ENCODE peak calls at places on chromosomes 12 and 14, in seven cellular contexts. W is mammary epithelial cell, A is upper lobe of right lung, N is breast epithelium, T is Peyer's patch, Z is psoas muscle, C is RWPE2. O is an unnamed sample. For H3K27me3, the result is how much of the 10 kb centered on the place peaks cover.

GRCh38 chr14:42490536-42490935 is 883.9 kb downstream of the LRFN5 start:
- DNase-seq in W (no peak), C (no peak), A (no peak), Z (no peak), T (no peak), N (no peak), O (no peak)

GRCh38 chr14:105989746-105990302 is 463.4 kb downstream of the TMEM121 start:
- DNase-seq in T (no peak), A (no peak), W (no peak), Z (no peak), N (no peak), C (no peak), O (peak)

GRCh38 chr14:85333313-85333712 is 196.6 kb upstream of the FLRT2 start:
- DNase-seq in Z (no peak), N (no peak), T (no peak), A (no peak), W (peak), C (no peak), O (no peak)

GRCh38 chr12:66144796-66145754 is 14.5 kb upstream of the LLPH start:
- DNase-seq in C (no peak), Z (no peak), A (no peak), W (peak), T (peak), N (no peak), O (no peak)

GRCh38 chr14:77950371-77950770 is 150.5 kb downstream of the ADCK1 start:
- DNase-seq in Z (no peak), N (no peak), T (no peak), W (peak), C (no peak), A (no peak), O (no peak)

GRCh38 chr12:122356192-122356635 is 66.3 kb downstream of the CLIP1 start:
- DNase-seq in T (peak), C (no peak), N (no peak), W (peak), A (no peak), Z (no peak), O (peak)

GRCh38 chr14:37047996-37048395 is 124.4 kb downstream of the SLC25A21 start:
- DNase-seq in W (no peak), Z (no peak), N (no peak), A (no peak), T (no peak), C (no peak), O (no peak)

GRCh38 chr12:5905757-5906156 is 39.3 kb downstream of the ANO2 start:
- DNase-seq in N (no peak), Z (no peak), C (no peak), W (no peak), T (peak), A (no peak), O (no peak)

GRCh38 chr14:31419179-31420012 is 954 bp downstream of the HEATR5A start:
- DNase-seq in Z (no peak), C (no peak), A (no peak), T (no peak), N (no peak), W (no peak), O (no peak)

GRCh38 chr14:104394606-104394910 is 185.0 kb upstream of the C14orf180 start:
- DNase-seq in N (no peak), T (no peak), Z (no peak), A (no peak), W (no peak), C (peak), O (no peak)

GRCh38 chr12:52713960-52714886 is 10.9 kb upstream of the KRT77 start:
- DNase-seq in C (no peak), N (no peak), Z (no peak), A (no peak), W (no peak), T (no peak), O (peak)

GRCh38 chr12:131828671-131829350 is 618 bp downstream of the MMP17 start:
- DNase-seq in Z (peak), N (no peak), W (peak), T (no peak), C (peak), A (peak), O (no peak)

GRCh38 chr12:132747896-132748295 is 13.7 kb downstream of the ANKLE2 start:
- DNase-seq in W (no peak), T (no peak), N (no peak), A (no peak), Z (no peak), C (no peak), O (no peak)

GRCh38 chr12:125247477-125247876 is 182.2 kb downstream of the AACS start:
- DNase-seq in Z (no peak), N (no peak), C (no peak), T (no peak), A (no peak), W (no peak), O (no peak)

GRCh38 chr14:68146812-68147211 is 327.2 kb downstream of the RAD51B start:
- DNase-seq in Z (no peak), W (peak), T (no peak), C (no peak), N (no peak), A (no peak), O (no peak)

GRCh38 chr12:27478949-27479348 is 32.4 kb downstream of the SMCO2 start:
- DNase-seq in T (no peak), Z (no peak), C (no peak), W (no peak), N (no peak), A (no peak), O (no peak)

GRCh38 chr14:104281768-104282301 is 143.4 kb downstream of the KIF26A start:
- DNase-seq in C (peak), T (peak), W (no peak), Z (peak), A (peak), N (peak), O (no peak)

GRCh38 chr12:26402648-26403047 is 207.3 kb downstream of the SSPN start:
- DNase-seq in W (peak), N (no peak), A (no peak), C (no peak), T (peak), Z (no peak), O (no peak)

GRCh38 chr12:95202691-95203476 is 14.4 kb downstream of the FGD6 start:
- DNase-seq in A (no peak), Z (no peak), C (no peak), T (no peak), W (no peak), N (no peak), O (no peak)

GRCh38 chr14:53569471-53569870 is 387.2 kb downstream of the BMP4 start:
- DNase-seq in N (no peak), T (no peak), Z (no peak), C (no peak), A (no peak), W (no peak), O (no peak)

GRCh38 chr12:4539167-4539870 is 629 bp downstream of the RAD51AP1 start:
- DNase-seq in N (no peak), W (peak), T (no peak), C (no peak), Z (no peak), A (no peak), O (no peak)

GRCh38 chr12:96255077-96255476 is 60.9 kb downstream of the ELK3 start:
- DNase-seq in T (peak), C (no peak), N (no peak), Z (peak), W (no peak), A (no peak), O (no peak)

GRCh38 chr14:75273272-75274044 is 5.2 kb upstream of the FOS start:
- DNase-seq in A (peak), C (no peak), W (peak), T (no peak), Z (no peak), N (no peak), O (no peak)

GRCh38 chr12:34207858-34208257 is 185.6 kb downstream of the ALG10 start:
- DNase-seq in W (no peak), N (no peak), Z (no peak), A (no peak), T (no peak), C (no peak), O (no peak)

GRCh38 chr12:58310828-58311273 is 369.5 kb downstream of the ATP23 start:
- DNase-seq in N (no peak), W (peak), Z (no peak), C (no peak), A (no peak), T (no peak), O (no peak)

GRCh38 chr12:112314981-112315380 is 67.2 kb downstream of the HECTD4 start:
- DNase-seq in A (no peak), T (no peak), Z (no peak), W (peak), N (no peak), C (no peak), O (no peak)

GRCh38 chr12:96164951-96165858 is 29.0 kb upstream of the ELK3 start:
- DNase-seq in N (no peak), C (no peak), T (no peak), W (no peak), Z (no peak), A (no peak), O (no peak)

GRCh38 chr12:116528498-116528897 is 30.7 kb upstream of the MAP1LC3B2 start:
- DNase-seq in C (no peak), A (no peak), W (no peak), Z (no peak), N (no peak), T (no peak), O (no peak)

GRCh38 chr14:93301821-93302447 is 30.9 kb downstream of the BTBD7 start:
- DNase-seq in Z (no peak), W (peak), A (no peak), C (no peak), T (no peak), N (no peak), O (no peak)

GRCh38 chr12:70576341-70577282 is 60.6 kb downstream of the PTPRB start:
- DNase-seq in Z (no peak), W (peak), N (no peak), C (no peak), T (no peak), A (no peak), O (no peak)

GRCh38 chr14:105316563-105316941 is 2.0 kb downstream of the PACS2 start:
- DNase-seq in W (no peak), Z (no peak), N (no peak), T (no peak), C (no peak), A (no peak), O (no peak)

GRCh38 chr14:99271951-99272668 is at the start of gene BCL11B:
- DNase-seq in C (no peak), N (no peak), W (peak), T (peak), A (no peak), Z (peak), O (peak)

GRCh38 chr14:101444116-101444515 is 117.2 kb upstream of the DIO3 start:
- DNase-seq in Z (no peak), W (peak), C (no peak), N (no peak), T (no peak), A (no peak), O (no peak)

GRCh38 chr14:69532561-69533335 is 41.9 kb downstream of the CCDC177 start:
- DNase-seq in Z (no peak), T (no peak), N (no peak), W (peak), A (no peak), C (no peak), O (no peak)

GRCh38 chr12:15752780-15753179 is 36.4 kb downstream of the EPS8 start:
- DNase-seq in N (no peak), T (no peak), A (no peak), W (no peak), C (no peak), Z (no peak), O (no peak)

GRCh38 chr12:111993290-111994150 is 19.4 kb downstream of the TMEM116 start:
- DNase-seq in Z (no peak), C (no peak), N (no peak), T (peak), A (no peak), W (no peak), O (no peak)

GRCh38 chr12:1281683-1282366 is 290.8 kb downstream of the ERC1 start:
- DNase-seq in C (no peak), Z (no peak), A (no peak), W (no peak), N (no peak), T (no peak), O (no peak)

GRCh38 chr12:1284611-1285010 is 293.6 kb downstream of the ERC1 start:
- DNase-seq in W (no peak), A (no peak), T (no peak), C (no peak), Z (no peak), N (no peak), O (no peak)

GRCh38 chr12:1282670-1283361 is 291.8 kb downstream of the ERC1 start:
- DNase-seq in A (no peak), C (no peak), N (no peak), Z (no peak), W (no peak), T (no peak), O (no peak)

GRCh38 chr12:1277905-1278304 is 286.9 kb downstream of the ERC1 start:
- DNase-seq in N (no peak), T (no peak), C (no peak), W (no peak), A (no peak), Z (no peak), O (peak)

GRCh38 chr12:1279050-1279449 is 288.0 kb downstream of the ERC1 start:
- DNase-seq in N (no peak), Z (no peak), T (no peak), W (no peak), A (no peak), C (no peak), O (no peak)
- TF ChIP-seq CTCF in N (no peak), Z (peak), T (no peak), W (no peak), A (no peak), C (peak), O (no peak)

DNA sequence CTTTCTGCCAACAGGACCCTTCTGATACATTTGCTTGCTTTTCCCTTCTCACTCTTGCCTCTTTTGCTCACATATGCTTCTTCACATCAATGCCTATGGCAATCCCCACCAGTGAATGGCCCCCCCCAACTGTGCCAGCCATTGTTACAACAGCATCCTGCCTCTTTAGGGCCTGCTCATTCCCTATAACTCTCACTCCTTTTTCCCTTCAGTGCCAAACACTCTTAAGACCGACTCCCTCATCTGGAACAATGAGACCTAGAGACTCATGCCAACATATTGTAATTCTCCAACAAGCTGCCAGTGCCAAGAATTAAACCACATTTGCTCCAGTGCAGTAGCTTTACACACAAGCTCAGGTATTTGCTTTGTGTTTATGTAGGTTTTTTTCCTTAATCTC is 189.0 kb downstream of the SOX5 start:
- DNase-seq in T (no peak), C (no peak), A (no peak), Z (no peak), N (no peak), W (no peak), O (no peak)
- H3K27me3 ChIP-seq in T (under half), C (under half), A (under half), Z (under half), N (under half), W (under half), O (under half)

DNA sequence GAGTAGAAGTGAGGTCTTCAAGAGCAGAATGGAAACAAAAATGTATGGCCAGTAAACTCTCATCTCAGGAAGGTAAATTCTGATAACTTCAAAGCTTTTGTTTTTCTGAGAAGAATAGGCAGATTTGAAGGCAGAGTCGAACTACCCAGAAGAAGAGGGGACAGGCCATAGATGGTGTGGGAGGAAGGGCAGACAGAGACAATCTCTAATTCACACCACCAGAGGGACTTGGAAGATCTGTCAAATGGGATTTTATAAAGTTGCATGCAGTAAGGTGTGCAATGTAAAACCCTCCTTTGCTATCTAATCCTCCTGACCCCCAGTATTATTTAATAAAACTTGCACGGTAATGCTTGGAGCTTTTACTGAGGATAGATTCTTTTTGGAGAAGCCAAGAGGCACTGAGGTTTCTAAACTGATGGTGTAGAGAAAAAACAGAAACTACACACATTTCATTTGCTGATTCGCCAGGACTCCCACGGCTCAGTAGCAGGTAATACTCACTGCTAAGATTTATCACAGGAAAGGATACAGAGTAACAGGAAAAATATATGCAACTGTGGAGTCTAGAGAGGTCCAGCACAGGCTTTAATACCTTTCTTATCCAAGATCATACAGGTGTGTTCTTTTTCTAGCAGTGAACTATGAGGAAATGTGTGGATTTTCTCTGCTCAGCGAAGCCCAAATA is 18.3 kb downstream of the SLC38A2 start:
- DNase-seq in A (no peak), T (no peak), N (no peak), C (no peak), Z (no peak), W (no peak), O (no peak)
- TF ChIP-seq CTCF in A (no peak), T (no peak), N (no peak), C (no peak), Z (peak), W (peak), O (no peak)

DNA sequence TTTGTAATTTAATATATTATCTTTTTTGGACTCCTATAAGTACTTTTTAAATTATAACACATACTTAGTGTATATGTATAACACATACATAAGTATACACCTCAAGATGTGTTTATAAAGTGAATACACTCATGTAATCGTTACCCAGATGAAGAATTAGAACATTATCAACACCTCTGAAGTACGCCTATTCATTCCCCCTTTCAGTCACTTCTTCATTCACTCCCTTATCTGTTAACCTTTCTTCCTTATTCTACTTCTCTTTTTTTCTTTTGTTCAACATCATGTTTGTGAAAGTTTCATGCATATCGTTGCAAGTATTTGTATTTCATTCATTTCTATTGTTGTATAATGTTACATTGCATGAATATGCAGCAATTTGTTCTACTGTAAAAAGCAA is 98.5 kb downstream of the ARID2 start:
- DNase-seq in N (no peak), A (no peak), C (no peak), Z (no peak), T (no peak), W (no peak), O (no peak)
- H3K27me3 ChIP-seq in N (under half), A (under half), C (under half), Z (under half), T (under half), W (under half), O (under half)

GRCh38 chr12:80602455-80602854 is 105.0 kb upstream of the MYF6 start:
- DNase-seq in N (no peak), Z (no peak), W (no peak), C (no peak), T (no peak), A (no peak), O (no peak)

DNA sequence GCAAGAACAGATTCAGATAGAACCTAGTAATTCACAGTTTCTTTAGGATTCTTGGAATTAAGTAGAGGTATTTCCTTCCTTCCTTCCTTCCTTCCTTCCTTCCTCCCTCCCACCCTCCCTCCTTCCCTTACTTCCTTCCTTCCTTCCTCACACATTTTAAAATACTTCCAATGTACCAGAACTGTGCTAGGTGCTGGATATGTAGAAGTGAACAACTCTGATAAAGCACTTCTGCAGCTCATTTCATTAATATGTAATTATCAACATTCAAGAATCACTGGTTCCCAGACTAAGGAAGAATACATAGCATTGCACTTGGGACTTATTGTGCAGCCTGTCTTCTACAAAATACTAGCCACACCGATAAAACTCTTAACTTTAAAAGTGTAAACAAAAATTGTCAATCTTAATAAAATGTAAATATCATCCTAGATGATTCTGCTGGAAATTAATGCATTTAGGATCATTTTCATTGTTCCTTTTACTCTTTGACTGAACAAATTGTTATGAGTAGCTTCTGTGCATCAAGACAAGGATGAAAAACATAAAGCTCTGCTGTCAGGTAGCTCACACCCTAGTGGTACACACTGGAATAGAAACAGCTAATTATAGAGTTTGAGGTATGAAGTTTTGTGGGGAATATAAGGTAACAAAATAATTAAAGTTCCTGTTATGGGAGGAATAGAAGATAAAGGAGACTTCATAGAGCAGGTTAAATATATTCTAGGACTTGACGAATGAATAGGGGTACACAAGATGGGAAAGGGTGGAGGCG is 99.9 kb upstream of the MYF6 start:
- DNase-seq in T (no peak), N (no peak), C (no peak), W (no peak), Z (no peak), A (no peak), O (no peak)
- TF ChIP-seq CTCF in T (no peak), N (no peak), C (peak), W (peak), Z (peak), A (no peak), O (no peak)

GRCh38 chr12:48952691-48953090 is 4.6 kb downstream of the ARF3 start:
- DNase-seq in W (no peak), N (no peak), A (no peak), T (no peak), C (no peak), Z (no peak), O (no peak)
- H3K27me3 ChIP-seq in W (under half), N (under half), A (under half), T (under half), C (under half), Z (under half), O (under half)